ENCODE peak calls at places on chromosomes 6 and 20, in eight cellular contexts. S is fibroblast of lung, D is SK-N-SH, G is body of pancreas, W is Peyer's patch, J is uterus, N is right cardiac atrium, A is mucosa of descending colon. U is an unnamed sample.

GRCh38 chr6:15588966-15589634 is 73.7 kb downstream of the DTNBP1 start:
- DNase-seq in S (peak; percentile 63), D (no peak), G (no peak), W (no peak), J (no peak), N (no peak), A (no peak), U (no peak)

GRCh38 chr20:19995220-19995863 is 21.8 kb upstream of the NAA20 start:
- DNase-seq in S (peak; percentile 59), D (peak; percentile 60), G (peak; percentile 62), W (no peak), J (no peak), N (no peak), A (no peak), U (no peak)

GRCh38 chr6:160031442-160031841 is 62.6 kb downstream of the IGF2R start:
- DNase-seq in S (peak; percentile 59), D (no peak), G (no peak), W (no peak), J (no peak), N (no peak), A (no peak), U (no peak)

GRCh38 chr6:32082951-32083350 is 26.2 kb downstream of the TNXB start:
- DNase-seq in S (peak; percentile 84), D (no peak), G (peak; percentile 21), W (no peak), J (peak; percentile 82), N (peak; percentile 79), A (no peak), U (peak; percentile 73)

GRCh38 chr6:167937948-167938911 is 59.2 kb upstream of the KIF25 start:
- DNase-seq in S (no peak), D (no peak), G (no peak), W (no peak), J (no peak), N (no peak), A (no peak), U (no peak)

GRCh38 chr6:44303842-44304241 is 9.3 kb downstream of the AARS2 start:
- DNase-seq in S (no peak), D (no peak), G (no peak), W (no peak), J (no peak), N (no peak), A (no peak), U (no peak)

GRCh38 chr20:61922411-61922810 is 143.3 kb downstream of the TAF4 start:
- DNase-seq in S (no peak), D (no peak), G (no peak), W (no peak), J (no peak), N (no peak), A (no peak), U (no peak)

GRCh38 chr6:165119231-165120020 is 190.0 kb downstream of the C6orf118 start:
- DNase-seq in S (peak; percentile 14), D (no peak), G (no peak), W (no peak), J (no peak), N (no peak), A (no peak), U (peak; percentile 64)

GRCh38 chr20:58829531-58829941 is 21.2 kb downstream of the GNAS-AS1 start:
- DNase-seq in S (peak; percentile 65), D (no peak), G (peak; percentile 50), W (no peak), J (no peak), N (no peak), A (no peak), U (peak; percentile 76)

GRCh38 chr6:41331401-41332150 is 3.8 kb upstream of the NCR2 start:
- DNase-seq in S (no peak), D (no peak), G (no peak), W (no peak), J (no peak), N (no peak), A (no peak), U (no peak)

GRCh38 chr6:144145546-144145945 is 4.8 kb upstream of the STX11 start:
- DNase-seq in S (no peak), D (no peak), G (no peak), W (no peak), J (no peak), N (no peak), A (no peak), U (no peak)

GRCh38 chr6:31836676-31837611 is 9.4 kb downstream of the HSPA1B start:
- DNase-seq in S (no peak), D (no peak), G (no peak), W (no peak), J (no peak), N (peak; percentile 21), A (no peak), U (peak; percentile 38)

GRCh38 chr6:130547723-130548122 is 181.9 kb downstream of the TMEM200A start:
- DNase-seq in S (no peak), D (no peak), G (no peak), W (no peak), J (no peak), N (no peak), A (no peak), U (no peak)

GRCh38 chr6:13454286-13455221 is 32.8 kb downstream of the GFOD1 start:
- DNase-seq in S (peak; percentile 73), D (peak; percentile 42), G (no peak), W (peak; percentile 68), J (peak; percentile 43), N (peak; percentile 65), A (peak; percentile 45), U (no peak)

GRCh38 chr6:60668428-60668827 is 1617.6 kb downstream of the KHDRBS2 start:
- DNase-seq in S (no peak), D (no peak), G (no peak), W (no peak), J (no peak), N (no peak), A (no peak), U (no peak)
- H3K9me3 ChIP-seq in S (no peaks in the 10 kb centered on the region), D (no peaks in the 10 kb centered on the region), G (no peaks in the 10 kb centered on the region), W (no peaks in the 10 kb centered on the region), J (no peaks in the 10 kb centered on the region), N (no peaks in the 10 kb centered on the region), A (peaks cover 6% of the 10 kb centered on the region), U (peaks cover 3% of the 10 kb centered on the region)

DNA sequence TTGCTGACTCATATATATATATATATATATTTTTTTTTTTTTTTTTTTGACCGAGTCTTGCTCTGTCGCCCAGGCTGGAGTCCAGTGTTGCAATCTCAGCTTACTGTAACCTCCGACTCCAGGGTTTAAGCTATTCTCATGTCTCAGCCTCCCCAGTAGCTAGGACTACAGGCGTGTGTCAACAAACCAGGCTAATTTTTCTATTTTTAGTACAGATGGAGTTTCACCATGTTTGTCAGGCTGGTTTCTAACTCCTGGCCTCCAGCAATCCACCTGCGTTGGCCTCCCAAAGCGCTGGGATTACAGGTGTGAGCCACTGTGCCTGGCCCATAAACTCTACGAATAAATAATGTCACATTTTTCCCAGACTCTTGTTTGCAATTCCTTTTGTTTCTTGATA is 4.8 kb downstream of the LRP11 start:
- DNase-seq in S (peak; percentile 72), D (no peak), G (peak; percentile 50), W (no peak), J (no peak), N (no peak), A (no peak), U (no peak)
- H3K9me3 ChIP-seq in S (no peaks in the 10 kb centered on the region), D (no peaks in the 10 kb centered on the region), G (no peaks in the 10 kb centered on the region), W (no peaks in the 10 kb centered on the region), J (no peaks in the 10 kb centered on the region), N (no peaks in the 10 kb centered on the region), A (no peaks in the 10 kb centered on the region), U (peaks cover 5% of the 10 kb centered on the region)

GRCh38 chr6:96246563-96246962 is 230.8 kb downstream of the FUT9 start:
- DNase-seq in S (peak; percentile 33), D (no peak), G (no peak), W (no peak), J (no peak), N (no peak), A (no peak), U (no peak)

GRCh38 chr6:96249748-96250147 is 234.0 kb downstream of the FUT9 start:
- DNase-seq in S (no peak), D (no peak), G (no peak), W (no peak), J (no peak), N (no peak), A (no peak), U (no peak)
- H3K9me3 ChIP-seq in S (no peaks in the 10 kb centered on the region), D (no peaks in the 10 kb centered on the region), G (no peaks in the 10 kb centered on the region), W (no peaks in the 10 kb centered on the region), J (no peaks in the 10 kb centered on the region), N (no peaks in the 10 kb centered on the region), A (no peaks in the 10 kb centered on the region), U (no peaks in the 10 kb centered on the region)

GRCh38 chr20:54995553-54995952 is 520.2 kb downstream of the DOK5 start:
- DNase-seq in S (peak; percentile 34), D (no peak), G (no peak), W (no peak), J (no peak), N (no peak), A (no peak), U (no peak)
- H3K9me3 ChIP-seq in S (no peaks in the 10 kb centered on the region), D (peaks cover 6% of the 10 kb centered on the region), G (no peaks in the 10 kb centered on the region), W (no peaks in the 10 kb centered on the region), J (no peaks in the 10 kb centered on the region), N (no peaks in the 10 kb centered on the region), A (no peaks in the 10 kb centered on the region), U (peaks cover 3% of the 10 kb centered on the region)

U was measured in SJSA1.